ENCODE peak calls at places on chromosomes 4 and X, in nine cellular contexts. J is stimulated activated CD8-positive, alpha-beta memory T cell treated with anti-CD3 and anti-CD28 coated beads, Interleukin-4, amount 100 ng/mL, for 24 hours; Y is anterior cingulate cortex; X is transverse colon; R is AG04450; F is NCI-H2171; D is immature natural killer cell; G is GM23248; E is activated naive CD8-positive, alpha-beta T cell treated with anti-CD3 and anti-CD28 coated beads, Interleukin-2, amount 50 U/mL, for 24 hours. S is an unnamed sample.

GRCh38 chrX:71909956-71910355 is 689 bp upstream of the NHSL2 start:
- DNase-seq in Y (no peak), J (no peak), E (no peak), D (no peak), F (no peak), G (peak), X (no peak), R (no peak), S (peak)

GRCh38 chr4:2284161-2284933 is 22.4 kb upstream of the MXD4 start:
- DNase-seq in E (no peak), X (no peak), J (no peak), G (no peak), F (no peak), Y (no peak), R (no peak), D (no peak), S (no peak)

GRCh38 chr4:154709550-154709949 is 34.2 kb upstream of the LRAT start:
- DNase-seq in E (no peak), Y (no peak), G (no peak), F (no peak), X (no peak), D (no peak), R (no peak), J (no peak), S (no peak)

GRCh38 chr4:38857354-38858096 is 908 bp upstream of the TLR6 start:
- DNase-seq in F (no peak), Y (no peak), R (peak), E (peak), X (peak), J (no peak), D (no peak), G (peak), S (no peak)

GRCh38 chr4:145681956-145682355 is 2.0 kb downstream of the C4orf51 start:
- DNase-seq in F (no peak), Y (no peak), J (no peak), R (peak), D (no peak), X (no peak), G (peak), E (no peak), S (no peak)

GRCh38 chr4:148497258-148497657 is 55.0 kb upstream of the NR3C2 start:
- DNase-seq in X (no peak), D (no peak), F (no peak), E (no peak), J (no peak), R (no peak), Y (no peak), G (no peak), S (no peak)

GRCh38 chrX:65581661-65582339 is 47.2 kb upstream of the LAS1L start:
- DNase-seq in J (peak), E (peak), G (peak), X (peak), F (peak), Y (peak), R (peak), D (peak), S (peak)

GRCh38 chr4:185881427-185881826 is 69.4 kb upstream of the SORBS2 start:
- DNase-seq in Y (no peak), X (no peak), G (peak), F (no peak), D (no peak), E (no peak), J (no peak), R (no peak), S (no peak)

GRCh38 chr4:79088991-79089705 is 149.9 kb upstream of the PAQR3 start:
- DNase-seq in Y (no peak), R (no peak), E (no peak), J (no peak), D (no peak), X (no peak), F (no peak), G (no peak), S (no peak)

GRCh38 chr4:70902577-70903281 is 560 bp downstream of the MOB1B start:
- DNase-seq in R (no peak), D (peak), J (peak), F (no peak), E (no peak), G (peak), Y (peak), X (no peak), S (peak)

GRCh38 chr4:123833156-123833555 is 436.6 kb downstream of the SPRY1 start:
- DNase-seq in Y (no peak), F (no peak), G (peak), J (no peak), R (peak), X (no peak), E (no peak), D (no peak), S (no peak)

GRCh38 chr4:7736436-7737267 is 203.0 kb downstream of the AFAP1 start:
- DNase-seq in R (no peak), D (no peak), E (no peak), F (no peak), J (no peak), X (no peak), G (peak), Y (no peak), S (no peak)

GRCh38 chr4:151658959-151659593 is 101.7 kb downstream of the GATB start:
- DNase-seq in E (no peak), G (peak), Y (no peak), X (no peak), F (no peak), R (no peak), J (no peak), D (no peak), S (no peak)

GRCh38 chr4:93199492-93199891 is 629.1 kb upstream of the ATOH1 start:
- DNase-seq in X (no peak), R (no peak), D (no peak), G (peak), F (peak), E (no peak), Y (no peak), J (no peak), S (peak)

GRCh38 chr4:10115657-10116624 is 658 bp downstream of the WDR1 start:
- DNase-seq in F (no peak), J (peak), G (peak), E (peak), R (no peak), D (peak), X (peak), Y (no peak), S (no peak)

GRCh38 chr4:41257257-41257900 is 651 bp downstream of the UCHL1 start:
- DNase-seq in F (peak), E (peak), D (no peak), Y (peak), G (peak), X (peak), R (no peak), J (no peak), S (peak)

GRCh38 chr4:39469429-39470077 is 10.7 kb downstream of the LIAS start:
- DNase-seq in Y (no peak), J (no peak), F (peak), D (peak), E (no peak), R (peak), X (no peak), G (peak), S (peak)

GRCh38 chr4:15695240-15695699 is 7.6 kb upstream of the BST1 start:
- DNase-seq in X (no peak), G (peak), J (no peak), Y (no peak), D (no peak), E (no peak), F (no peak), R (peak), S (peak)

GRCh38 chrX:42098897-42099296 is 175.5 kb upstream of the CASK start:
- DNase-seq in D (no peak), X (no peak), G (no peak), R (no peak), Y (no peak), E (no peak), F (no peak), J (no peak), S (peak)

GRCh38 chr4:120830204-120830603 is 92.3 kb downstream of the PRDM5 start:
- DNase-seq in J (no peak), D (no peak), R (no peak), E (no peak), X (no peak), F (no peak), G (no peak), Y (no peak), S (no peak)

GRCh38 chr4:169652535-169652934 is 32.2 kb downstream of the CLCN3 start:
- DNase-seq in J (no peak), R (no peak), F (no peak), X (no peak), G (no peak), D (no peak), Y (no peak), E (no peak), S (no peak)

GRCh38 chr4:119693127-119693526 is 64.5 kb upstream of the PDE5A start:
- DNase-seq in R (no peak), J (no peak), F (no peak), X (no peak), E (no peak), D (no peak), Y (no peak), G (peak), S (no peak)

GRCh38 chrX:99719140-99719539 is 690.9 kb downstream of the PCDH19 start:
- DNase-seq in Y (no peak), D (no peak), F (no peak), R (no peak), X (no peak), J (no peak), G (no peak), E (no peak), S (no peak)

GRCh38 chr4:141102367-141102766 is 30.9 kb downstream of the RNF150 start:
- DNase-seq in E (no peak), D (no peak), F (no peak), Y (no peak), G (peak), X (no peak), J (no peak), R (no peak), S (no peak)

GRCh38 chr4:147328756-147329446 is 152.0 kb upstream of the EDNRA start:
- DNase-seq in X (no peak), F (no peak), G (no peak), D (no peak), Y (no peak), J (no peak), R (no peak), E (no peak), S (no peak)

GRCh38 chrX:66915893-66916292 is 277.0 kb upstream of the EDA2R start:
- DNase-seq in F (no peak), Y (no peak), G (no peak), J (no peak), X (no peak), E (no peak), R (no peak), D (no peak), S (no peak)

GRCh38 chr4:9765091-9765490 is 16.3 kb upstream of the DRD5 start:
- DNase-seq in J (no peak), F (no peak), G (peak), D (no peak), X (peak), E (peak), Y (no peak), R (no peak), S (peak)

GRCh38 chr4:118776166-118776954 is 59.6 kb downstream of the SEC24D start:
- DNase-seq in G (peak), X (no peak), D (no peak), Y (no peak), R (no peak), J (no peak), F (no peak), E (no peak), S (no peak)

GRCh38 chrX:40083979-40084359 is 13.8 kb downstream of the BCOR start:
- DNase-seq in X (no peak), D (no peak), G (no peak), J (no peak), Y (no peak), E (no peak), F (no peak), R (no peak), S (no peak)

GRCh38 chr4:4860803-4861591 is 1.5 kb downstream of the MSX1 start:
- DNase-seq in F (no peak), G (peak), R (no peak), X (no peak), E (no peak), Y (no peak), J (no peak), D (no peak), S (peak)

GRCh38 chr4:21655100-21655499 is 293.5 kb downstream of the KCNIP4 start:
- DNase-seq in F (no peak), Y (no peak), D (no peak), J (no peak), G (no peak), E (no peak), R (no peak), X (no peak), S (peak)

GRCh38 chrX:151359931-151360871 is 36.8 kb upstream of the VMA21 start:
- DNase-seq in R (no peak), E (peak), F (no peak), D (peak), J (peak), G (peak), X (no peak), Y (no peak), S (peak)

GRCh38 chr4:67651536-67651935 is 49.4 kb downstream of the UBA6 start:
- DNase-seq in D (no peak), E (no peak), X (no peak), Y (no peak), F (no peak), G (no peak), J (no peak), R (no peak), S (no peak)

GRCh38 chr4:124903995-124904722 is 191.6 kb upstream of the ANKRD50 start:
- DNase-seq in Y (no peak), D (no peak), J (no peak), G (peak), R (no peak), X (no peak), F (peak), E (no peak), S (peak)

GRCh38 chrX:5936438-5936837 is 292.2 kb downstream of the NLGN4X start:
- DNase-seq in F (no peak), Y (no peak), J (no peak), X (no peak), D (no peak), E (no peak), R (no peak), G (no peak), S (no peak)

GRCh38 chrX:77899081-77899828 is at the start of gene COX7B:
- DNase-seq in E (peak), X (peak), Y (peak), D (peak), J (peak), F (peak), G (peak), R (peak), S (peak)

GRCh38 chr4:7779194-7779768 is 160.4 kb downstream of the AFAP1 start:
- DNase-seq in G (peak), R (no peak), Y (no peak), D (no peak), E (no peak), F (no peak), J (no peak), X (no peak), S (no peak)

GRCh38 chrX:137194164-137194563 is 160.4 kb upstream of the GPR101 start:
- DNase-seq in R (no peak), G (peak), E (peak), F (no peak), Y (peak), D (no peak), X (no peak), J (no peak), S (peak)

GRCh38 chr4:73388887-73389286 is 15.2 kb upstream of the ALB start:
- DNase-seq in F (no peak), D (no peak), R (no peak), X (no peak), E (no peak), J (no peak), G (no peak), Y (no peak), S (no peak)

S was measured in NCI-H524.